ENCODE peak calls at places on chromosomes 5 and 9, in seven cellular contexts. R, M, Q, S, U, F and N are unnamed samples.

GRCh38 chr9:89278551-89278950 is 32.4 kb upstream of the CKS2 start:
- DNase-seq in U (no peak), M (peak; percentile 35), F (no peak), R (peak; percentile 5), S (no peak), Q (no peak), N (no peak)

GRCh38 chr5:72063219-72063819 is 44.0 kb upstream of the MAP1B start:
- DNase-seq in M (peak; percentile 48), S (no peak), Q (peak; percentile 81), F (peak; percentile 29), R (peak; percentile 41), U (no peak), N (no peak)

GRCh38 chr5:15183520-15183919 is 311.9 kb upstream of the ANKH start:
- DNase-seq in Q (no peak), R (peak; percentile 11), M (peak; percentile 18), U (no peak), S (no peak), F (no peak), N (no peak)

GRCh38 chr9:917730-918129 is 58.7 kb upstream of the DMRT3 start:
- DNase-seq in M (no peak), S (no peak), F (no peak), R (no peak), Q (no peak), U (no peak), N (no peak)

GRCh38 chr9:5500441-5501235 is 9.7 kb upstream of the PDCD1LG2 start:
- DNase-seq in F (no peak), U (no peak), R (peak; percentile 65), M (no peak), Q (no peak), S (no peak), N (no peak)

GRCh38 chr9:131370638-131371037 is 23.2 kb upstream of the PRRC2B start:
- DNase-seq in U (no peak), M (peak; percentile 90), R (no peak), Q (no peak), F (no peak), S (no peak), N (no peak)

GRCh38 chr9:107644774-107645463 is 155.3 kb upstream of the KLF4 start:
- DNase-seq in R (peak; percentile 24), S (no peak), Q (no peak), F (no peak), U (no peak), M (no peak), N (peak; percentile 54)

GRCh38 chr5:118293378-118293777 is 695.0 kb downstream of the DTWD2 start:
- DNase-seq in Q (no peak), M (no peak), S (no peak), F (no peak), U (no peak), R (no peak), N (no peak)

GRCh38 chr9:136409557-136410455 is 608 bp downstream of the ENTR1 start:
- DNase-seq in M (peak; percentile 47), Q (peak; percentile 67), F (no peak), S (no peak), R (peak; percentile 31), U (no peak), N (no peak)

GRCh38 chr9:114908104-114908621 is 22.2 kb downstream of the TNFSF8 start:
- DNase-seq in F (no peak), S (no peak), M (peak; percentile 98), R (no peak), Q (no peak), U (peak; percentile 91), N (no peak)

DNA sequence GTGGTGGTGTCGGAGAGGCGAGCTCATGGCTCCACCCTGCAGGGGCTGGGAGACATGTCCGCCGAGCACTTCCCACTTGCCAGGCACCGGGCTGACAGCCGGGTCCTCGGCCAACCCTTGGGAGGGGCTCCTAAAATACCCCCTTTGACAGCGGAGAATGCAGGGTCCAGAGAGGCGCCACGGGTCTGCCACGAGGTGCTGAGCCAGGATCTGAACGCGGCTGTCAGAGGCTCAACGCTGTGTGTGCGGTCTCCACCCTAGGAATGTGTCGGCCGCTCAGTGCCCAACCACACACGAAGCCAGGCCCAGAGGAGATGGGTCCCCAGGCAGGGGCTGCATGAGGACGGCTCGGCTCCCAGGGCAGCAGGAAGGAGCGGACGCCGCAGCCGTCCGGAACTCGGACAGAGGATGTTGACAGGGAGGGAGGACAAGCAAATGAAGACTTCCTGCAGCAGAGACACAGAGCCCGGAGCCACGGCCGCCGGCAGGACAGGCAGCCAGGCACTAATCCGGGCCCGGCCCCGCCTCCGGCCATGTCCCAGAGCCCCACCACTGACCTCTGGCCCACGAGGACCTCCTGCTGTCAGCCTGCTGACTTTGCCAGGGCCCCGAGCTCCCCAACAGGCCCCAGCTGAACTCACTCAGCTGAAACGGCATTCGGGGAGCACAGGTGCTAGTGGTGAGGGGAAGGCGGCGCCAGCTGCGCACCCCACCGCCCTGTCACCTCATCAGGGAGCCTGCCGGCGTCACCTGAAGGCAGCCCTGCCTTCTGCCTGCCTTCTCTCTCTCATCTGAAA is 12.8 kb downstream of the VAV2 start:
- DNase-seq in U (no peak), M (no peak), S (no peak), Q (peak; percentile 71), F (no peak), R (peak; percentile 27), N (no peak)
- H3K4me3 ChIP-seq in U (no peak overlapping the region), M (no peak overlapping the region), S (peak overlapping the region; percentile 64), Q (no peak overlapping the region), F (no peak overlapping the region), R (peak overlapping the region; percentile 13), N (no peak overlapping the region)

GRCh38 chr9:38224941-38225340 is 155.9 kb upstream of the SHB start:
- DNase-seq in F (no peak), S (no peak), M (no peak), Q (no peak), R (no peak), U (no peak), N (no peak)

GRCh38 chr9:38226491-38226951 is 157.5 kb upstream of the SHB start:
- DNase-seq in M (no peak), F (peak; percentile 44), Q (no peak), R (no peak), U (no peak), S (no peak), N (no peak)

GRCh38 chr9:38228331-38229122 is 159.5 kb upstream of the SHB start:
- DNase-seq in R (no peak), M (no peak), F (no peak), U (no peak), Q (no peak), S (no peak), N (no peak)

GRCh38 chr9:38227656-38228055 is 158.6 kb upstream of the SHB start:
- DNase-seq in F (peak; percentile 68), M (peak; percentile 69), R (peak; percentile 1), S (no peak), U (no peak), Q (peak; percentile 43), N (no peak)

DNA sequence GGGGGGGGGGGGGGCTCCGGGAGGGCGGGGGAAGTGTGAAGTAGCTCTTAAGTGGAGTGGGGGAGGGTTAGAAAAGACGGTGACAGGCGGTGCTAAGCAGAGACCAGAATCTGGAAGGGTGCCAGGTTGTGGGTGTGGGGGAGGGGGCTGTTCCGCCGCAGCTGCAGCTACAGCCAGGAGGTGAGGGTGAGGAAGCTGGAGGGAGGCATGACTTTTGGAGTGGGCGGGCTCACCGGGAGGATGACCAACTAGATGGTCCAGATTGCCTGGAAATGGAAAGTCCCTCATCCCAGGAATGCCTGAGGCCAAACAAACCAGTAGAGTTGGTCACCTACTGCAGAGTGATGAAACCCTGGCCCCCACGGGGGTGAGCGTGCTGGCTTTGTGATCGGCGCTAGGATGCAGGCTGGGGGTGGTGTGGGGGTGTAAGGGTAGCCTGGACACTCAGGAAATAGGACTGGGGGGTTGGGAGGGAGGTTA is 158.1 kb upstream of the SHB start:
- DNase-seq in M (peak; percentile 98), U (peak; percentile 28), S (no peak), R (peak; percentile 70), Q (peak; percentile 58), F (peak; percentile 97), N (peak; percentile 72)
- H3K4me3 ChIP-seq in M (no peak overlapping the region), U (no peak overlapping the region), S (peak overlapping the region; percentile 46), R (no peak overlapping the region), Q (peak overlapping the region; percentile 14), F (peak overlapping the region; percentile 62), N (no peak overlapping the region)

DNA sequence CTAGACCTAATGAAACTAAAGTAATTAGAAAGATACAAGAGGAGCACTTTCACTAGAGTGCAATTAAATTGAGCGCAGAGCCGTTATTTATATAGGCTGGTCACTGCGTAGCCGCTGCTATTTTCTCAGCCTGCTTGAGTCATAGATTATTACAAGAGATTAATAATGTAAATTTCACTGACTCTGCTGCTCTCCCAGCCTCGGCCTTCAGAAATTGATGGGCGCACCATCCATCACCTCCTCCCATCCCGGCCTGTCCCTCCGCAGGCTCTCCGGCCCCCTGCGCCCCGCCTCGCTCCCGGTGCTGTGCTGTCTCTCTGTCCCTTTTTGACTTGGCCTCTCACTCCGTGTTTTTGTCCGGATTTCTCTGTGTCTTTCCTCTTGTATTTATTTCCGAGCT is 268.0 kb upstream of the MVB12B start:
- DNase-seq in S (no peak), F (no peak), R (no peak), U (no peak), Q (no peak), M (no peak), N (no peak)
- H3K4me3 ChIP-seq in S (no peak overlapping the region), F (no peak overlapping the region), R (no peak overlapping the region), U (no peak overlapping the region), Q (no peak overlapping the region), M (no peak overlapping the region), N (no peak overlapping the region)

GRCh38 chr5:89337-90286 is 2.4 kb upstream of the PLEKHG4B start:
- DNase-seq in S (peak; percentile 31), U (no peak), M (no peak), F (no peak), R (no peak), Q (no peak), N (no peak)

GRCh38 chr5:91556-92263 is at the start of gene PLEKHG4B:
- DNase-seq in F (peak; percentile 37), R (no peak), Q (peak; percentile 93), M (no peak), S (peak; percentile 62), U (peak; percentile 51), N (no peak)

GRCh38 chr5:92391-93220 is 638 bp downstream of the PLEKHG4B start:
- DNase-seq in M (no peak), R (peak; percentile 4), S (no peak), Q (peak; percentile 49), U (no peak), F (no peak), N (no peak)

GRCh38 chr5:93221-93980 is 1.4 kb downstream of the PLEKHG4B start:
- DNase-seq in S (no peak), M (no peak), F (no peak), R (no peak), Q (no peak), U (no peak), N (no peak)

DNA sequence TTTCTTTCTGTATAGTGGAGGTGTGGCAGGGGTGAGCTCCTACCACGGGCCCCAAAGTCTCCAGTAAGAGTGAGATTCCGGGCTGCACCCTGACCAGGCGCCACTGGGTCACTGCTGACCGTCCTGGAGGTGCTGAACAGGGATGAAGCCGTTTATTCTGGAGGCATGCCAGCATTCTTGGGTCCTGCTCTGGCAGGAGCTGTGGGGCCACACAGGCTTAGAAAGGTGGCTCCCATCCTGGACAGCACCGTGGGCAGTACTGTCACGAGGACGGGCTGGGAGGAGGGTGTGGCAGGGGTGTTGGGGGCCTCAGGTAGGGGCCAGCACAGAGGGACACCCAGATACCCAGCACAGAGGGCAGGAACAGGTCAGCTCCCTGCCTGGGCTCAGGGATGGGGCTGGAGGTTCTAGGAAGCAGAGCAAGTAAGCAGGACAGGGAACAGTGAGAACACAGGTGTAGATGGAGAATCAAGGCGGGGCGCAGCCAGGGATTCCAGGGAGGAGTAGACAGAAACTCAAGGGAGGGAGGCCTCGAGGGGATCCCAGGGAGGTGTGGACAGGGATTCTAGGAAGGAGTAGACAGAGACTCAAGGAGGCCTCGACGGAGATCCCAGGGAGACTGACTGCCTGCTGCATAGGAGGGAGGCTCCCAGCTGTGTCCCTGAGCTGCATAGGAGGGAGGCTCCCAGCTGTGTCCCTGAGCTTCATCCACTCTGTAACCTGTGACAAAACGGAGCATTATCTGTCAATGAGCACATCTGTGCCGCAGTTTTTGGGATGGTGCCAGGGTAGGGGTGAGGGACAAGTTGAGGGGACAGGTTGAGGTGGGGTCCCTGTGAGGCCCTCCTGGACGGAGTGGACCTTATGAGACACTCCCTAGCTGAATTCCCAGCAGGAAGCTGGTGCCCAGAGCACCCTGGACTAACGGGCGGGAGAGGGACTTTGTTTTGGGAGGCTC is 1.1 kb upstream of the PLEKHG4B start:
- DNase-seq in F (no peak), S (peak; percentile 64), R (no peak), Q (no peak), M (no peak), U (peak; percentile 15), N (no peak)
- H3K4me3 ChIP-seq in F (peak overlapping the region; percentile 55), S (no peak overlapping the region), R (no peak overlapping the region), Q (no peak overlapping the region), M (no peak overlapping the region), U (peak overlapping the region; percentile 57), N (no peak overlapping the region)